ENCODE peak calls at places on chromosomes 13 and 19, in six cellular contexts. W, M, T, H, Z and N are unnamed samples.
A peak's percentile ranks its signal among the peaks of the same experiment; 100 is the strongest.

GRCh38 chr13:88103824-88104223 is 432.7 kb downstream of the SLITRK5 start:
- DNase-seq in Z (no peak), W (no peak), T (no peak), M (no peak), H (no peak), N (no peak)

GRCh38 chr13:110961959-110962358 is 47.1 kb upstream of the ANKRD10 start:
- DNase-seq in M (no peak), T (no peak), W (no peak), Z (no peak), H (no peak), N (no peak)

GRCh38 chr13:79385694-79386093 is 20.4 kb downstream of the RBM26 start:
- DNase-seq in M (no peak), W (no peak), H (no peak), T (no peak), Z (no peak), N (no peak)

GRCh38 chr19:33226550-33227241 is 1.0 kb upstream of the SLC7A10 start:
- DNase-seq in W (peak; percentile 52), T (no peak), H (peak; percentile 78), M (peak; percentile 43), Z (no peak), N (no peak)

GRCh38 chr19:506404-507285 is 652 bp upstream of the TPGS1 start:
- DNase-seq in T (peak; percentile 96), H (peak; percentile 91), W (peak; percentile 98), M (peak; percentile 93), Z (peak; percentile 99), N (peak; percentile 98)

GRCh38 chr19:1016647-1017114 is 4.2 kb downstream of the TMEM259 start:
- DNase-seq in M (no peak), Z (no peak), W (peak; percentile 72), T (peak; percentile 16), H (no peak), N (no peak)

GRCh38 chr13:20570540-20570939 is 3.6 kb downstream of the IFT88 start:
- DNase-seq in M (no peak), Z (no peak), H (no peak), T (no peak), W (no peak), N (no peak)

GRCh38 chr13:24212254-24212653 is 51.7 kb downstream of the SPATA13 start:
- DNase-seq in M (no peak), T (no peak), W (no peak), Z (no peak), H (no peak), N (no peak)

GRCh38 chr13:41259875-41260501 is 3.4 kb downstream of the MTRF1 start:
- DNase-seq in T (no peak), H (no peak), W (no peak), M (no peak), Z (no peak), N (no peak)

GRCh38 chr19:47512183-47512947 is 2.5 kb downstream of the NAPA start:
- DNase-seq in T (no peak), W (peak; percentile 21), H (no peak), Z (peak; percentile 77), M (no peak), N (no peak)

GRCh38 chr19:46303345-46303701 is 6.5 kb downstream of the HIF3A start:
- DNase-seq in T (no peak), W (peak; percentile 24), H (no peak), M (no peak), Z (no peak), N (no peak)

GRCh38 chr19:6219592-6220290 is 60.0 kb downstream of the MLLT1 start:
- DNase-seq in M (no peak), T (no peak), W (peak; percentile 62), H (no peak), Z (no peak), N (no peak)

GRCh38 chr13:109743706-109744453 is 42.5 kb downstream of the IRS2 start:
- DNase-seq in Z (no peak), M (peak; percentile 92), T (no peak), H (no peak), W (no peak), N (no peak)

GRCh38 chr19:18074192-18074591 is 12.5 kb downstream of the IL12RB1 start:
- DNase-seq in M (no peak), T (no peak), Z (no peak), W (no peak), H (no peak), N (no peak)

GRCh38 chr19:18070181-18070580 is 16.6 kb downstream of the IL12RB1 start:
- DNase-seq in H (no peak), Z (no peak), T (no peak), M (no peak), W (no peak), N (no peak)

GRCh38 chr19:18069383-18069782 is 17.4 kb downstream of the IL12RB1 start:
- DNase-seq in Z (no peak), M (no peak), H (no peak), T (no peak), W (no peak), N (no peak)

GRCh38 chr19:18073197-18073596 is 13.5 kb downstream of the IL12RB1 start:
- DNase-seq in H (no peak), M (no peak), T (no peak), W (no peak), Z (no peak), N (no peak)

DNA sequence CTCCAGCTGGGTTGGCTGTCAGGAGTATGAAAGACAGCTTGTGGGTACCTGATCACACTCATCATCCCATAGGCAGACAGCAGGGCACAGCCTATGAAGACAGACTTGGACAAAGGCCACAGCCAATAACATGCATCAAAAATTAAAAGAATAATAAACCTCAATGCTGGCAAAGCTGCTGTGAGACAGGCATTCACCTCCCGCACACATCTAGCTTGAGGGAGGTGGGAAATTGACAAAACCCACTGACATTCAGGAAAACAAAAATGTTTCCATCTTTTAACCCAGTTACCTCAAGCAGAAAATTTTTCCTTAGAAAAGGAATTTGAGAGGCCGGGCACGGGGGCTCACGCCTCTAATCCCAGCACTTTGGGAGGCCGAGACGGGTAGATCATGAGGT is 14.4 kb downstream of the IL12RB1 start:
- DNase-seq in M (no peak), W (no peak), Z (no peak), T (no peak), H (no peak), N (no peak)
- TF ChIP-seq CTCF in M (no peak), W (no peak), Z (no peak), T (no peak), H (no peak), N (no peak)

DNA sequence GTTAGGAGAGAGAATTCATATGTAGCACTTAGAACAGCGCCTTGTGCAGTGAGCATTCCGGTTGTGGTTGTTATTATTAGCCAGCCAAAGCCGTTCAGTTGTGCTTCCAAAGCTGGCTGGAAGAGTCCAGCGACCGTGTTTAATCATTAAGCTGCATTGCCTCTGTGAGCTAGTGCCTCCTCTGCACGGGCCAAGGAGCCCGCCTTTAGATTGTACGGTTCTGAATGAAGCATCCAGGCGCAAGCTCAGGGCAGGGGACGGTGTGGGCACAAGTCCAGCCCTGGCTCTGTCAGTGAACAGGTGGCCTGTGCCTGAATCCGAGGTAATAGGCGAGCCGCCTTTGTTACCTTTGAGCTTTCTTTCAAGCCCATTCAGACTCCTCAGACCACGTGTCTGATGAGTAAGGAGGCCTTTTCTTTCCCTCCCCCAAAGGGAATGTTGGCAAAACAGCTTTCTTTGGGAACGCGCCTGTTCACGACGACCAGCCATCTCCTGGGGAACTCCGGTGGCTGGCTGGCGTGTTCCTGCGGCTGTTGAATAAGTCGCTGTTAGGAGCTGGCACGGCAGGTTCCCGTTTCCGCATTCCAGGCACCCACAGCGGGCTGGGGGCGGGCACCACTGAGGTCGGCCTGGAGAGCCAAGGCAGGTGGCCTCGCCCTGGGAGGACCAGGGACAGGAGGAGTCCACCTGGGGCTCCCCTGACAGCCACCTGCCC is 25.1 kb downstream of the SIPA1L3 start:
- DNase-seq in T (peak; percentile 32), Z (peak; percentile 89), H (peak; percentile 69), M (no peak), W (peak; percentile 58), N (no peak)
- TF ChIP-seq CTCF in T (no peak), Z (no peak), H (no peak), M (no peak), W (no peak), N (peak; percentile 59)

DNA sequence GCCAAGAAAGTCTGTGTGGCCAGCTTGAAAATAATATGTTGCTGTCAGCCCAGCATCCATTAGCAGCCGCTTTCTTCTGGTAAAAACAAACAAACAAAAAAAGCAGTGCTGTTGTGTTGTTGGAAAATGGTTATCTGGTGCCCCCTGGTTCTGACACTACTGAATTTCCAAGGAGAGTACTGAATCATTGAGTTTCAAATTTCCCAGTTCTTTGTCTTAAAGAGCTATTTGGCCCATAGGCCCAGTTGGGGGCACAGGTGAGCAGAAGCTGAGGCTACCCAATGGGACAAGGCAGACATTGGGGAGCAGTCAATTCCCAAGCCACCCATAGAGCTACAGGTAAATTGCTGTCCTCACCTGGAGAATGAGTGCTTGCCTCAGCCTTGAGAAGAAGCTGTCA is 995.9 kb downstream of the UQCRFS1 start:
- DNase-seq in W (no peak), M (no peak), T (no peak), H (peak; percentile 50), Z (no peak), N (no peak)
- TF ChIP-seq CTCF in W (no peak), M (no peak), T (peak; percentile 11), H (peak; percentile 22), Z (no peak), N (peak; percentile 48)

GRCh38 chr19:4559569-4559968 is at the start of gene SEMA6B:
- DNase-seq in W (no peak), H (no peak), M (no peak), T (peak; percentile 55), Z (no peak), N (peak; percentile 61)

GRCh38 chr19:4557971-4558941 is 1.2 kb downstream of the SEMA6B start:
- DNase-seq in T (no peak), Z (no peak), M (peak; percentile 39), W (no peak), H (peak; percentile 78), N (no peak)

GRCh38 chr19:4556574-4557185 is 2.8 kb downstream of the SEMA6B start:
- DNase-seq in H (peak; percentile 84), W (peak; percentile 77), Z (no peak), M (peak; percentile 54), T (no peak), N (no peak)

GRCh38 chr19:4555657-4556561 is 3.6 kb downstream of the SEMA6B start:
- DNase-seq in T (no peak), H (peak; percentile 80), Z (no peak), M (no peak), W (no peak), N (peak; percentile 83)

GRCh38 chr19:4557186-4557970 is 2.1 kb downstream of the SEMA6B start:
- DNase-seq in M (no peak), W (no peak), H (peak; percentile 67), Z (no peak), T (no peak), N (peak; percentile 77)
- TF ChIP-seq CTCF in M (peak; percentile 49), W (no peak), H (peak; percentile 41), Z (no peak), T (no peak), N (no peak)